ENCODE peak calls at places on chromosomes 2 and 18, in eight cellular contexts. C is ovary, X is colonic mucosa, E is A549, H is suprapubic skin, Y is kidney epithelial cell, A is psoas muscle, P is T-cell. J is an unnamed sample.

GRCh38 chr2:68646303-68646702 is 2.9 kb downstream of the PROKR1 start:
- DNase-seq in C (no peak), X (no peak), E (no peak), H (no peak), Y (no peak), A (no peak), P (no peak), J (no peak)

GRCh38 chr2:197075754-197076337 is 149.3 kb upstream of the PGAP1 start:
- DNase-seq in C (no peak), X (no peak), E (no peak), H (no peak), Y (no peak), A (no peak), P (no peak), J (no peak)

GRCh38 chr18:8786766-8787670 is 81.7 kb downstream of the MTCL1 start:
- DNase-seq in C (no peak), X (peak), E (no peak), H (no peak), Y (no peak), A (no peak), P (no peak), J (no peak)

GRCh38 chr2:208407667-208408066 is 1.1 kb downstream of the PTH2R start:
- DNase-seq in C (no peak), X (no peak), E (peak), H (no peak), Y (no peak), A (no peak), P (no peak), J (no peak)

GRCh38 chr2:130798472-130799221 is 38.1 kb upstream of the ARHGEF4 start:
- DNase-seq in C (peak), X (no peak), E (no peak), H (no peak), Y (no peak), A (no peak), P (no peak), J (no peak)

GRCh38 chr2:85926931-85927527 is 38.2 kb upstream of the ST3GAL5 start:
- DNase-seq in C (no peak), X (no peak), E (no peak), H (no peak), Y (no peak), A (no peak), P (no peak), J (no peak)

GRCh38 chr2:28656937-28657615 is 94.6 kb upstream of the PPP1CB start:
- DNase-seq in C (no peak), X (peak), E (no peak), H (no peak), Y (no peak), A (no peak), P (no peak), J (no peak)

GRCh38 chr18:13464432-13465125 is 246.0 kb downstream of the LDLRAD4 start:
- DNase-seq in C (no peak), X (peak), E (no peak), H (no peak), Y (no peak), A (peak), P (peak), J (peak)

GRCh38 chr2:170932948-170933347 is 3.9 kb downstream of the GORASP2 start:
- DNase-seq in C (no peak), X (no peak), E (no peak), H (no peak), Y (no peak), A (no peak), P (no peak), J (no peak)

GRCh38 chr2:101704046-101704466 is 6.5 kb downstream of the MAP4K4 start:
- DNase-seq in C (no peak), X (no peak), E (no peak), H (no peak), Y (peak), A (peak), P (no peak), J (peak)

GRCh38 chr2:128178650-128179460 is 87.9 kb downstream of the UGGT1 start:
- DNase-seq in C (peak), X (peak), E (peak), H (no peak), Y (no peak), A (peak), P (peak), J (peak)

GRCh38 chr2:16622399-16622968 is 43.1 kb downstream of the CYRIA start:
- DNase-seq in C (no peak), X (no peak), E (no peak), H (no peak), Y (no peak), A (no peak), P (no peak), J (no peak)

GRCh38 chr2:224221455-224221913 is 180.4 kb downstream of the FAM124B start:
- DNase-seq in C (no peak), X (no peak), E (peak), H (no peak), Y (peak), A (no peak), P (no peak), J (no peak)

GRCh38 chr2:10407432-10407831 is 40.7 kb downstream of the ODC1 start:
- DNase-seq in C (no peak), X (no peak), E (no peak), H (no peak), Y (no peak), A (no peak), P (no peak), J (no peak)

GRCh38 chr2:133705287-133705686 is 137.0 kb upstream of the NCKAP5 start:
- DNase-seq in C (no peak), X (no peak), E (no peak), H (no peak), Y (no peak), A (no peak), P (no peak), J (no peak)

GRCh38 chr2:16546128-16546754 is 119.4 kb downstream of the CYRIA start:
- DNase-seq in C (no peak), X (peak), E (no peak), H (no peak), Y (peak), A (no peak), P (no peak), J (peak)

GRCh38 chr2:74575320-74575719 is 20.8 kb downstream of the DOK1 start:
- DNase-seq in C (no peak), X (no peak), E (no peak), H (no peak), Y (no peak), A (no peak), P (no peak), J (no peak)